ENCODE peak calls at places on chromosomes 3 and 15, in ten cellular contexts. One of them, this sample, is unnamed.

GRCh38 chr3:32886296-32886695 is 65.1 kb upstream of the CCR4 start:
- DNase-seq in NCI-H460: no peak
- DNase-seq in effector CD4-positive, alpha-beta T cell: no peak
- DNase-seq in non-pigmented ciliary epithelial cell: no peak
- DNase-seq in NCI-H1092 treated with DMSO at 0.1 percent for 48 hours: no peak
- DNase-seq in HCEC 1CT: no peak
- DNase-seq in activated CD8-positive, alpha-beta memory T cell treated with anti-CD3 and anti-CD28 coated beads for 1 hour: no peak
- DNase-seq in stimulated activated CD8-positive, alpha-beta memory T cell treated with anti-CD3 and anti-CD28 coated beads, Interleukin-4, amount 100 ng/mL, for 24 hours: no peak
- DNase-seq in naive thymus-derived CD8-positive, alpha-beta T cell: no peak
- DNase-seq in HEK293T: no peak
- DNase-seq in this sample: no peak

GRCh38 chr3:138068579-138069174 is 46.7 kb downstream of the DZIP1L start:
- DNase-seq in NCI-H460: peak; percentile 59
- DNase-seq in effector CD4-positive, alpha-beta T cell: peak; percentile 58
- DNase-seq in non-pigmented ciliary epithelial cell: no peak
- DNase-seq in NCI-H1092 treated with DMSO at 0.1 percent for 48 hours: peak; percentile 55
- DNase-seq in HCEC 1CT: peak; percentile 70
- DNase-seq in activated CD8-positive, alpha-beta memory T cell treated with anti-CD3 and anti-CD28 coated beads for 1 hour: peak; percentile 61
- DNase-seq in stimulated activated CD8-positive, alpha-beta memory T cell treated with anti-CD3 and anti-CD28 coated beads, Interleukin-4, amount 100 ng/mL, for 24 hours: peak; percentile 57
- DNase-seq in naive thymus-derived CD8-positive, alpha-beta T cell: peak; percentile 63
- DNase-seq in HEK293T: peak; percentile 88
- DNase-seq in this sample: peak; percentile 58

GRCh38 chr3:86990171-86990733 is 697 bp downstream of the VGLL3 start:
- DNase-seq in NCI-H460: no peak
- DNase-seq in effector CD4-positive, alpha-beta T cell: no peak
- DNase-seq in non-pigmented ciliary epithelial cell: no peak
- DNase-seq in NCI-H1092 treated with DMSO at 0.1 percent for 48 hours: no peak
- DNase-seq in HCEC 1CT: peak; percentile 32
- DNase-seq in activated CD8-positive, alpha-beta memory T cell treated with anti-CD3 and anti-CD28 coated beads for 1 hour: no peak
- DNase-seq in stimulated activated CD8-positive, alpha-beta memory T cell treated with anti-CD3 and anti-CD28 coated beads, Interleukin-4, amount 100 ng/mL, for 24 hours: no peak
- DNase-seq in naive thymus-derived CD8-positive, alpha-beta T cell: no peak
- DNase-seq in HEK293T: peak; percentile 26
- DNase-seq in this sample: no peak

GRCh38 chr3:100333970-100334339 is 602 bp upstream of the NIT2 start:
- DNase-seq in NCI-H460: no peak
- DNase-seq in effector CD4-positive, alpha-beta T cell: no peak
- DNase-seq in non-pigmented ciliary epithelial cell: no peak
- DNase-seq in NCI-H1092 treated with DMSO at 0.1 percent for 48 hours: no peak
- DNase-seq in HCEC 1CT: no peak
- DNase-seq in activated CD8-positive, alpha-beta memory T cell treated with anti-CD3 and anti-CD28 coated beads for 1 hour: no peak
- DNase-seq in stimulated activated CD8-positive, alpha-beta memory T cell treated with anti-CD3 and anti-CD28 coated beads, Interleukin-4, amount 100 ng/mL, for 24 hours: no peak
- DNase-seq in naive thymus-derived CD8-positive, alpha-beta T cell: no peak
- DNase-seq in HEK293T: no peak
- DNase-seq in this sample: no peak

GRCh38 chr3:52679811-52680210 is 5.9 kb downstream of the PBRM1 start:
- DNase-seq in NCI-H460: no peak
- DNase-seq in effector CD4-positive, alpha-beta T cell: no peak
- DNase-seq in non-pigmented ciliary epithelial cell: no peak
- DNase-seq in NCI-H1092 treated with DMSO at 0.1 percent for 48 hours: no peak
- DNase-seq in HCEC 1CT: no peak
- DNase-seq in activated CD8-positive, alpha-beta memory T cell treated with anti-CD3 and anti-CD28 coated beads for 1 hour: no peak
- DNase-seq in stimulated activated CD8-positive, alpha-beta memory T cell treated with anti-CD3 and anti-CD28 coated beads, Interleukin-4, amount 100 ng/mL, for 24 hours: no peak
- DNase-seq in naive thymus-derived CD8-positive, alpha-beta T cell: no peak
- DNase-seq in HEK293T: no peak
- DNase-seq in this sample: no peak

GRCh38 chr3:142459929-142460328 is 12.1 kb upstream of the XRN1 start:
- DNase-seq in NCI-H460: no peak
- DNase-seq in effector CD4-positive, alpha-beta T cell: no peak
- DNase-seq in non-pigmented ciliary epithelial cell: no peak
- DNase-seq in NCI-H1092 treated with DMSO at 0.1 percent for 48 hours: no peak
- DNase-seq in HCEC 1CT: no peak
- DNase-seq in activated CD8-positive, alpha-beta memory T cell treated with anti-CD3 and anti-CD28 coated beads for 1 hour: no peak
- DNase-seq in stimulated activated CD8-positive, alpha-beta memory T cell treated with anti-CD3 and anti-CD28 coated beads, Interleukin-4, amount 100 ng/mL, for 24 hours: no peak
- DNase-seq in naive thymus-derived CD8-positive, alpha-beta T cell: no peak
- DNase-seq in HEK293T: no peak
- DNase-seq in this sample: no peak

GRCh38 chr3:47630810-47631209 is 52.1 kb upstream of the CSPG5 start:
- DNase-seq in NCI-H460: no peak
- DNase-seq in effector CD4-positive, alpha-beta T cell: no peak
- DNase-seq in non-pigmented ciliary epithelial cell: no peak
- DNase-seq in NCI-H1092 treated with DMSO at 0.1 percent for 48 hours: no peak
- DNase-seq in HCEC 1CT: no peak
- DNase-seq in activated CD8-positive, alpha-beta memory T cell treated with anti-CD3 and anti-CD28 coated beads for 1 hour: no peak
- DNase-seq in stimulated activated CD8-positive, alpha-beta memory T cell treated with anti-CD3 and anti-CD28 coated beads, Interleukin-4, amount 100 ng/mL, for 24 hours: no peak
- DNase-seq in naive thymus-derived CD8-positive, alpha-beta T cell: no peak
- DNase-seq in HEK293T: no peak
- DNase-seq in this sample: no peak

GRCh38 chr3:127451321-127451720 is 139.2 kb downstream of the TPRA1 start:
- DNase-seq in NCI-H460: no peak
- DNase-seq in effector CD4-positive, alpha-beta T cell: no peak
- DNase-seq in non-pigmented ciliary epithelial cell: no peak
- DNase-seq in NCI-H1092 treated with DMSO at 0.1 percent for 48 hours: no peak
- DNase-seq in HCEC 1CT: no peak
- DNase-seq in activated CD8-positive, alpha-beta memory T cell treated with anti-CD3 and anti-CD28 coated beads for 1 hour: no peak
- DNase-seq in stimulated activated CD8-positive, alpha-beta memory T cell treated with anti-CD3 and anti-CD28 coated beads, Interleukin-4, amount 100 ng/mL, for 24 hours: no peak
- DNase-seq in naive thymus-derived CD8-positive, alpha-beta T cell: no peak
- DNase-seq in HEK293T: no peak
- DNase-seq in this sample: no peak

GRCh38 chr3:134083626-134084229 is 54.0 kb upstream of the SLCO2A1 start:
- DNase-seq in NCI-H460: no peak
- DNase-seq in effector CD4-positive, alpha-beta T cell: no peak
- DNase-seq in non-pigmented ciliary epithelial cell: no peak
- DNase-seq in NCI-H1092 treated with DMSO at 0.1 percent for 48 hours: no peak
- DNase-seq in HCEC 1CT: no peak
- DNase-seq in activated CD8-positive, alpha-beta memory T cell treated with anti-CD3 and anti-CD28 coated beads for 1 hour: no peak
- DNase-seq in stimulated activated CD8-positive, alpha-beta memory T cell treated with anti-CD3 and anti-CD28 coated beads, Interleukin-4, amount 100 ng/mL, for 24 hours: no peak
- DNase-seq in naive thymus-derived CD8-positive, alpha-beta T cell: no peak
- DNase-seq in HEK293T: no peak
- DNase-seq in this sample: no peak

GRCh38 chr3:174540536-174540935 is 318.6 kb upstream of the NAALADL2 start:
- DNase-seq in NCI-H460: no peak
- DNase-seq in effector CD4-positive, alpha-beta T cell: no peak
- DNase-seq in non-pigmented ciliary epithelial cell: no peak
- DNase-seq in NCI-H1092 treated with DMSO at 0.1 percent for 48 hours: peak; percentile 82
- DNase-seq in HCEC 1CT: no peak
- DNase-seq in activated CD8-positive, alpha-beta memory T cell treated with anti-CD3 and anti-CD28 coated beads for 1 hour: no peak
- DNase-seq in stimulated activated CD8-positive, alpha-beta memory T cell treated with anti-CD3 and anti-CD28 coated beads, Interleukin-4, amount 100 ng/mL, for 24 hours: no peak
- DNase-seq in naive thymus-derived CD8-positive, alpha-beta T cell: no peak
- DNase-seq in HEK293T: no peak
- DNase-seq in this sample: no peak

GRCh38 chr15:83248151-83248851 is 36.2 kb downstream of the BNC1 start:
- DNase-seq in NCI-H460: peak; percentile 62
- DNase-seq in effector CD4-positive, alpha-beta T cell: no peak
- DNase-seq in non-pigmented ciliary epithelial cell: peak; percentile 41
- DNase-seq in NCI-H1092 treated with DMSO at 0.1 percent for 48 hours: peak; percentile 28
- DNase-seq in HCEC 1CT: peak; percentile 50
- DNase-seq in activated CD8-positive, alpha-beta memory T cell treated with anti-CD3 and anti-CD28 coated beads for 1 hour: no peak
- DNase-seq in stimulated activated CD8-positive, alpha-beta memory T cell treated with anti-CD3 and anti-CD28 coated beads, Interleukin-4, amount 100 ng/mL, for 24 hours: no peak
- DNase-seq in naive thymus-derived CD8-positive, alpha-beta T cell: no peak
- DNase-seq in HEK293T: peak; percentile 60
- DNase-seq in this sample: peak; percentile 53

GRCh38 chr3:130831716-130832400 is 62.0 kb upstream of the ATP2C1 start:
- DNase-seq in NCI-H460: no peak
- DNase-seq in effector CD4-positive, alpha-beta T cell: no peak
- DNase-seq in non-pigmented ciliary epithelial cell: no peak
- DNase-seq in NCI-H1092 treated with DMSO at 0.1 percent for 48 hours: peak; percentile 24
- DNase-seq in HCEC 1CT: no peak
- DNase-seq in activated CD8-positive, alpha-beta memory T cell treated with anti-CD3 and anti-CD28 coated beads for 1 hour: no peak
- DNase-seq in stimulated activated CD8-positive, alpha-beta memory T cell treated with anti-CD3 and anti-CD28 coated beads, Interleukin-4, amount 100 ng/mL, for 24 hours: no peak
- DNase-seq in naive thymus-derived CD8-positive, alpha-beta T cell: no peak
- DNase-seq in HEK293T: peak; percentile 28
- DNase-seq in this sample: no peak

GRCh38 chr3:98068824-98069223 is 18.1 kb upstream of the OR5AC2 start:
- DNase-seq in NCI-H460: no peak
- DNase-seq in effector CD4-positive, alpha-beta T cell: no peak
- DNase-seq in non-pigmented ciliary epithelial cell: no peak
- DNase-seq in NCI-H1092 treated with DMSO at 0.1 percent for 48 hours: no peak
- DNase-seq in HCEC 1CT: no peak
- DNase-seq in activated CD8-positive, alpha-beta memory T cell treated with anti-CD3 and anti-CD28 coated beads for 1 hour: no peak
- DNase-seq in stimulated activated CD8-positive, alpha-beta memory T cell treated with anti-CD3 and anti-CD28 coated beads, Interleukin-4, amount 100 ng/mL, for 24 hours: no peak
- DNase-seq in naive thymus-derived CD8-positive, alpha-beta T cell: no peak
- DNase-seq in HEK293T: no peak
- DNase-seq in this sample: no peak

GRCh38 chr3:194512895-194513601 is 26.2 kb upstream of the ATP13A3 start:
- DNase-seq in NCI-H460: no peak
- DNase-seq in effector CD4-positive, alpha-beta T cell: no peak
- DNase-seq in non-pigmented ciliary epithelial cell: no peak
- DNase-seq in NCI-H1092 treated with DMSO at 0.1 percent for 48 hours: peak; percentile 32
- DNase-seq in HCEC 1CT: no peak
- DNase-seq in activated CD8-positive, alpha-beta memory T cell treated with anti-CD3 and anti-CD28 coated beads for 1 hour: no peak
- DNase-seq in stimulated activated CD8-positive, alpha-beta memory T cell treated with anti-CD3 and anti-CD28 coated beads, Interleukin-4, amount 100 ng/mL, for 24 hours: no peak
- DNase-seq in naive thymus-derived CD8-positive, alpha-beta T cell: no peak
- DNase-seq in HEK293T: no peak
- DNase-seq in this sample: peak; percentile 80

GRCh38 chr3:48765376-48765775 is 48.4 kb upstream of the IP6K2 start:
- DNase-seq in NCI-H460: no peak
- DNase-seq in effector CD4-positive, alpha-beta T cell: no peak
- DNase-seq in non-pigmented ciliary epithelial cell: no peak
- DNase-seq in NCI-H1092 treated with DMSO at 0.1 percent for 48 hours: peak; percentile 0
- DNase-seq in HCEC 1CT: peak; percentile 15
- DNase-seq in activated CD8-positive, alpha-beta memory T cell treated with anti-CD3 and anti-CD28 coated beads for 1 hour: no peak
- DNase-seq in stimulated activated CD8-positive, alpha-beta memory T cell treated with anti-CD3 and anti-CD28 coated beads, Interleukin-4, amount 100 ng/mL, for 24 hours: no peak
- DNase-seq in naive thymus-derived CD8-positive, alpha-beta T cell: no peak
- DNase-seq in HEK293T: no peak
- DNase-seq in this sample: no peak

GRCh38 chr3:149877668-149878067 is 64.7 kb downstream of the RNF13 start:
- DNase-seq in NCI-H460: no peak
- DNase-seq in effector CD4-positive, alpha-beta T cell: no peak
- DNase-seq in non-pigmented ciliary epithelial cell: no peak
- DNase-seq in NCI-H1092 treated with DMSO at 0.1 percent for 48 hours: no peak
- DNase-seq in HCEC 1CT: no peak
- DNase-seq in activated CD8-positive, alpha-beta memory T cell treated with anti-CD3 and anti-CD28 coated beads for 1 hour: no peak
- DNase-seq in stimulated activated CD8-positive, alpha-beta memory T cell treated with anti-CD3 and anti-CD28 coated beads, Interleukin-4, amount 100 ng/mL, for 24 hours: no peak
- DNase-seq in naive thymus-derived CD8-positive, alpha-beta T cell: no peak
- DNase-seq in HEK293T: no peak
- DNase-seq in this sample: no peak

GRCh38 chr15:58340176-58340575 is 91.6 kb upstream of the LIPC start:
- DNase-seq in NCI-H460: no peak
- DNase-seq in effector CD4-positive, alpha-beta T cell: no peak
- DNase-seq in non-pigmented ciliary epithelial cell: no peak
- DNase-seq in NCI-H1092 treated with DMSO at 0.1 percent for 48 hours: no peak
- DNase-seq in HCEC 1CT: peak; percentile 75
- DNase-seq in activated CD8-positive, alpha-beta memory T cell treated with anti-CD3 and anti-CD28 coated beads for 1 hour: no peak
- DNase-seq in stimulated activated CD8-positive, alpha-beta memory T cell treated with anti-CD3 and anti-CD28 coated beads, Interleukin-4, amount 100 ng/mL, for 24 hours: no peak
- DNase-seq in naive thymus-derived CD8-positive, alpha-beta T cell: no peak
- DNase-seq in HEK293T: no peak
- DNase-seq in this sample: no peak

GRCh38 chr15:48395532-48396011 is 64.3 kb downstream of the DUT start:
- DNase-seq in NCI-H460: no peak
- DNase-seq in effector CD4-positive, alpha-beta T cell: no peak
- DNase-seq in non-pigmented ciliary epithelial cell: no peak
- DNase-seq in NCI-H1092 treated with DMSO at 0.1 percent for 48 hours: no peak
- DNase-seq in HCEC 1CT: peak; percentile 76
- DNase-seq in activated CD8-positive, alpha-beta memory T cell treated with anti-CD3 and anti-CD28 coated beads for 1 hour: no peak
- DNase-seq in stimulated activated CD8-positive, alpha-beta memory T cell treated with anti-CD3 and anti-CD28 coated beads, Interleukin-4, amount 100 ng/mL, for 24 hours: no peak
- DNase-seq in naive thymus-derived CD8-positive, alpha-beta T cell: no peak
- DNase-seq in HEK293T: no peak
- DNase-seq in this sample: no peak

GRCh38 chr15:67794832-67795574 is 30.3 kb upstream of the SKOR1 start:
- DNase-seq in NCI-H460: no peak
- DNase-seq in effector CD4-positive, alpha-beta T cell: no peak
- DNase-seq in non-pigmented ciliary epithelial cell: no peak
- DNase-seq in NCI-H1092 treated with DMSO at 0.1 percent for 48 hours: no peak
- DNase-seq in HCEC 1CT: no peak
- DNase-seq in activated CD8-positive, alpha-beta memory T cell treated with anti-CD3 and anti-CD28 coated beads for 1 hour: no peak
- DNase-seq in stimulated activated CD8-positive, alpha-beta memory T cell treated with anti-CD3 and anti-CD28 coated beads, Interleukin-4, amount 100 ng/mL, for 24 hours: peak; percentile 39
- DNase-seq in naive thymus-derived CD8-positive, alpha-beta T cell: no peak
- DNase-seq in HEK293T: no peak
- DNase-seq in this sample: no peak

GRCh38 chr3:69806735-69807438 is 67.6 kb downstream of the MITF start:
- DNase-seq in NCI-H460: no peak
- DNase-seq in effector CD4-positive, alpha-beta T cell: no peak
- DNase-seq in non-pigmented ciliary epithelial cell: no peak
- DNase-seq in NCI-H1092 treated with DMSO at 0.1 percent for 48 hours: no peak
- DNase-seq in HCEC 1CT: peak; percentile 82
- DNase-seq in activated CD8-positive, alpha-beta memory T cell treated with anti-CD3 and anti-CD28 coated beads for 1 hour: no peak
- DNase-seq in stimulated activated CD8-positive, alpha-beta memory T cell treated with anti-CD3 and anti-CD28 coated beads, Interleukin-4, amount 100 ng/mL, for 24 hours: no peak
- DNase-seq in naive thymus-derived CD8-positive, alpha-beta T cell: no peak
- DNase-seq in HEK293T: no peak
- DNase-seq in this sample: no peak

GRCh38 chr15:98126326-98127090 is 166.0 kb downstream of the ARRDC4 start:
- DNase-seq in NCI-H460: no peak
- DNase-seq in effector CD4-positive, alpha-beta T cell: no peak
- DNase-seq in non-pigmented ciliary epithelial cell: no peak
- DNase-seq in NCI-H1092 treated with DMSO at 0.1 percent for 48 hours: no peak
- DNase-seq in HCEC 1CT: no peak
- DNase-seq in activated CD8-positive, alpha-beta memory T cell treated with anti-CD3 and anti-CD28 coated beads for 1 hour: no peak
- DNase-seq in stimulated activated CD8-positive, alpha-beta memory T cell treated with anti-CD3 and anti-CD28 coated beads, Interleukin-4, amount 100 ng/mL, for 24 hours: no peak
- DNase-seq in naive thymus-derived CD8-positive, alpha-beta T cell: no peak
- DNase-seq in HEK293T: no peak
- DNase-seq in this sample: no peak

GRCh38 chr15:50244153-50244552 is 21.4 kb downstream of the HDC start:
- DNase-seq in NCI-H460: no peak
- DNase-seq in effector CD4-positive, alpha-beta T cell: no peak
- DNase-seq in non-pigmented ciliary epithelial cell: no peak
- DNase-seq in NCI-H1092 treated with DMSO at 0.1 percent for 48 hours: no peak
- DNase-seq in HCEC 1CT: no peak
- DNase-seq in activated CD8-positive, alpha-beta memory T cell treated with anti-CD3 and anti-CD28 coated beads for 1 hour: no peak
- DNase-seq in stimulated activated CD8-positive, alpha-beta memory T cell treated with anti-CD3 and anti-CD28 coated beads, Interleukin-4, amount 100 ng/mL, for 24 hours: no peak
- DNase-seq in naive thymus-derived CD8-positive, alpha-beta T cell: no peak
- DNase-seq in HEK293T: no peak
- DNase-seq in this sample: no peak

GRCh38 chr3:11331101-11331500 is 58.9 kb downstream of the ATG7 start:
- DNase-seq in NCI-H460: no peak
- DNase-seq in effector CD4-positive, alpha-beta T cell: no peak
- DNase-seq in non-pigmented ciliary epithelial cell: no peak
- DNase-seq in NCI-H1092 treated with DMSO at 0.1 percent for 48 hours: no peak
- DNase-seq in HCEC 1CT: peak; percentile 62
- DNase-seq in activated CD8-positive, alpha-beta memory T cell treated with anti-CD3 and anti-CD28 coated beads for 1 hour: no peak
- DNase-seq in stimulated activated CD8-positive, alpha-beta memory T cell treated with anti-CD3 and anti-CD28 coated beads, Interleukin-4, amount 100 ng/mL, for 24 hours: no peak
- DNase-seq in naive thymus-derived CD8-positive, alpha-beta T cell: no peak
- DNase-seq in HEK293T: no peak
- DNase-seq in this sample: no peak

GRCh38 chr3:127817331-127817821 is 4.9 kb downstream of the MGLL start:
- DNase-seq in NCI-H460: peak; percentile 70
- DNase-seq in effector CD4-positive, alpha-beta T cell: no peak
- DNase-seq in non-pigmented ciliary epithelial cell: no peak
- DNase-seq in NCI-H1092 treated with DMSO at 0.1 percent for 48 hours: no peak
- DNase-seq in HCEC 1CT: peak; percentile 90
- DNase-seq in activated CD8-positive, alpha-beta memory T cell treated with anti-CD3 and anti-CD28 coated beads for 1 hour: no peak
- DNase-seq in stimulated activated CD8-positive, alpha-beta memory T cell treated with anti-CD3 and anti-CD28 coated beads, Interleukin-4, amount 100 ng/mL, for 24 hours: no peak
- DNase-seq in naive thymus-derived CD8-positive, alpha-beta T cell: no peak
- DNase-seq in HEK293T: no peak
- DNase-seq in this sample: no peak

GRCh38 chr3:124701687-124702086 is 28.6 kb upstream of the UMPS start:
- DNase-seq in NCI-H460: no peak
- DNase-seq in effector CD4-positive, alpha-beta T cell: no peak
- DNase-seq in non-pigmented ciliary epithelial cell: peak; percentile 40
- DNase-seq in NCI-H1092 treated with DMSO at 0.1 percent for 48 hours: no peak
- DNase-seq in HCEC 1CT: peak; percentile 78
- DNase-seq in activated CD8-positive, alpha-beta memory T cell treated with anti-CD3 and anti-CD28 coated beads for 1 hour: no peak
- DNase-seq in stimulated activated CD8-positive, alpha-beta memory T cell treated with anti-CD3 and anti-CD28 coated beads, Interleukin-4, amount 100 ng/mL, for 24 hours: no peak
- DNase-seq in naive thymus-derived CD8-positive, alpha-beta T cell: no peak
- DNase-seq in HEK293T: no peak
- DNase-seq in this sample: no peak

GRCh38 chr3:99536555-99537314 is 101.7 kb upstream of the COL8A1 start:
- DNase-seq in NCI-H460: no peak
- DNase-seq in effector CD4-positive, alpha-beta T cell: no peak
- DNase-seq in non-pigmented ciliary epithelial cell: no peak
- DNase-seq in NCI-H1092 treated with DMSO at 0.1 percent for 48 hours: no peak
- DNase-seq in HCEC 1CT: no peak
- DNase-seq in activated CD8-positive, alpha-beta memory T cell treated with anti-CD3 and anti-CD28 coated beads for 1 hour: no peak
- DNase-seq in stimulated activated CD8-positive, alpha-beta memory T cell treated with anti-CD3 and anti-CD28 coated beads, Interleukin-4, amount 100 ng/mL, for 24 hours: no peak
- DNase-seq in naive thymus-derived CD8-positive, alpha-beta T cell: no peak
- DNase-seq in HEK293T: no peak
- DNase-seq in this sample: no peak

GRCh38 chr15:26864664-26865191 is 2.1 kb upstream of the GABRA5 start:
- DNase-seq in NCI-H460: peak; percentile 26
- DNase-seq in effector CD4-positive, alpha-beta T cell: no peak
- DNase-seq in non-pigmented ciliary epithelial cell: peak; percentile 18
- DNase-seq in NCI-H1092 treated with DMSO at 0.1 percent for 48 hours: peak; percentile 71
- DNase-seq in HCEC 1CT: peak; percentile 8
- DNase-seq in activated CD8-positive, alpha-beta memory T cell treated with anti-CD3 and anti-CD28 coated beads for 1 hour: no peak
- DNase-seq in stimulated activated CD8-positive, alpha-beta memory T cell treated with anti-CD3 and anti-CD28 coated beads, Interleukin-4, amount 100 ng/mL, for 24 hours: no peak
- DNase-seq in naive thymus-derived CD8-positive, alpha-beta T cell: no peak
- DNase-seq in HEK293T: peak; percentile 35
- DNase-seq in this sample: peak; percentile 12

GRCh38 chr15:69386284-69386683 is 27.9 kb upstream of the KIF23 start:
- DNase-seq in NCI-H460: no peak
- DNase-seq in effector CD4-positive, alpha-beta T cell: no peak
- DNase-seq in non-pigmented ciliary epithelial cell: no peak
- DNase-seq in NCI-H1092 treated with DMSO at 0.1 percent for 48 hours: no peak
- DNase-seq in HCEC 1CT: no peak
- DNase-seq in activated CD8-positive, alpha-beta memory T cell treated with anti-CD3 and anti-CD28 coated beads for 1 hour: no peak
- DNase-seq in stimulated activated CD8-positive, alpha-beta memory T cell treated with anti-CD3 and anti-CD28 coated beads, Interleukin-4, amount 100 ng/mL, for 24 hours: no peak
- DNase-seq in naive thymus-derived CD8-positive, alpha-beta T cell: no peak
- DNase-seq in HEK293T: no peak
- DNase-seq in this sample: no peak

This sample was measured in NCI-H345.